ENCODE peak calls at places on chromosomes 16 and 17, in six cellular contexts. T is HCT116, F is fibroblast of lung, R is DND-41, E is neural progenitor cell, H is PC-9. W is an unnamed sample.

GRCh38 chr17:78828470-78829185 is 12.0 kb downstream of the USP36 start:
- DNase-seq in T (peak), F (peak), R (no peak), E (peak), H (no peak), W (no peak)

GRCh38 chr17:78737332-78737731 is 44.7 kb downstream of the CYTH1 start:
- DNase-seq in T (no peak), F (peak), R (no peak), E (no peak), H (peak), W (no peak)

GRCh38 chr16:27123795-27124194 is 57.1 kb downstream of the C16orf82 start:
- DNase-seq in T (no peak), F (no peak), R (no peak), E (no peak), H (no peak), W (no peak)

GRCh38 chr17:75542184-75542583 is 16.7 kb downstream of the LLGL2 start:
- DNase-seq in T (no peak), F (no peak), R (no peak), E (no peak), H (no peak), W (no peak)

GRCh38 chr17:39239640-39240314 is 14.0 kb upstream of the STAC2 start:
- DNase-seq in T (peak), F (no peak), R (peak), E (peak), H (no peak), W (peak)

GRCh38 chr16:69311533-69312388 is 611 bp downstream of the VPS4A start:
- DNase-seq in T (no peak), F (peak), R (peak), E (peak), H (peak), W (no peak)

GRCh38 chr17:38658741-38659345 is 15.9 kb downstream of the EPOP start:
- DNase-seq in T (no peak), F (no peak), R (peak), E (no peak), H (no peak), W (no peak)

GRCh38 chr17:79525793-79526677 is 84.8 kb downstream of the RBFOX3 start:
- DNase-seq in T (no peak), F (no peak), R (no peak), E (no peak), H (no peak), W (no peak)

GRCh38 chr16:67975321-67976105 is 4.8 kb downstream of the DPEP3 start:
- DNase-seq in T (no peak), F (no peak), R (no peak), E (no peak), H (no peak), W (no peak)

GRCh38 chr16:79355600-79356358 is 244.8 kb downstream of the MAF start:
- DNase-seq in T (no peak), F (no peak), R (no peak), E (no peak), H (no peak), W (no peak)

GRCh38 chr16:79347176-79347715 is 253.3 kb downstream of the MAF start:
- DNase-seq in T (no peak), F (no peak), R (no peak), E (no peak), H (no peak), W (no peak)

GRCh38 chr16:79349803-79350202 is 250.7 kb downstream of the MAF start:
- DNase-seq in T (no peak), F (no peak), R (no peak), E (no peak), H (no peak), W (no peak)

GRCh38 chr16:79348521-79349306 is 251.8 kb downstream of the MAF start:
- DNase-seq in T (no peak), F (no peak), R (no peak), E (no peak), H (no peak), W (no peak)

GRCh38 chr16:79351927-79352326 is 248.6 kb downstream of the MAF start:
- DNase-seq in T (no peak), F (no peak), R (no peak), E (no peak), H (no peak), W (no peak)
- TF ChIP-seq EZH2 in T (no peak), F (no peak), R (no peak), E (no peak), H (no peak), W (no peak)

GRCh38 chr17:63634163-63634562 is 11.9 kb downstream of the MAP3K3 start:
- DNase-seq in T (no peak), F (peak), R (no peak), E (peak), H (no peak), W (no peak)
- H3K4me2 ChIP-seq in T (no peak), F (no peak), R (no peak), E (peak), H (no peak), W (no peak)

GRCh38 chr17:2030779-2031163 is 818 bp downstream of the DPH1 start:
- DNase-seq in T (peak), F (no peak), R (no peak), E (peak), H (peak), W (no peak)
- TF ChIP-seq CTCF in T (peak), F (peak), R (peak), E (peak), H (peak), W (peak)

GRCh38 chr17:2057714-2058520 is 3.0 kb downstream of the HIC1 start:
- DNase-seq in T (no peak), F (no peak), R (no peak), E (no peak), H (no peak), W (no peak)
- TF ChIP-seq EZH2 in T (no peak), F (no peak), R (no peak), E (peak), H (no peak), W (no peak)

DNA sequence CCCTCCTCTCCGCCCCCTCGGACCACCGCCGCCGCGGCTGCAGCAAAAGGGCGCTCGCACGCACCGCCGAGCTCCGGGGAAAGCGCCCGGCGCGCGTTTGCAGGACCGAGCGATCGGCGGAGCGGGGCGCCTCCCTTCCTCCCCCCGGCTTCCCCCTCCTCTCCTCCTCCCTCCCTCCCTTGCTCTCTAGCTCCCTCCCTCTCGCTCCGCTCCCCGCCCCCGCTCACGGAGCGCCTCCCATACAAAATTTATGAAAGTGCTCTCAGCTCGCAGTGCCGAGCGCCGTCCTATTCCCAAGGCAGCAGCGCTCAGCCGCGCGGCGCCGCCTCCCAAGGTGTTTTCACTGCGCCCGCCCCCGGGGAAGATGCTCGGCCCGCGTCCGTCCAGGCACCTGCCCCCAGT is at the start of gene RTN4RL1:
- DNase-seq in T (peak), F (peak), R (peak), E (peak), H (peak), W (no peak)
- H3K4me2 ChIP-seq in T (peak), F (peak), R (peak), E (peak), H (peak), W (peak)

GRCh38 chr16:82603784-82604411 is 22.9 kb upstream of the CDH13 start:
- DNase-seq in T (peak), F (peak), R (no peak), E (peak), H (no peak), W (no peak)
- TF ChIP-seq CTCF in T (peak), F (peak), R (peak), E (peak), H (no peak), W (peak)

DNA sequence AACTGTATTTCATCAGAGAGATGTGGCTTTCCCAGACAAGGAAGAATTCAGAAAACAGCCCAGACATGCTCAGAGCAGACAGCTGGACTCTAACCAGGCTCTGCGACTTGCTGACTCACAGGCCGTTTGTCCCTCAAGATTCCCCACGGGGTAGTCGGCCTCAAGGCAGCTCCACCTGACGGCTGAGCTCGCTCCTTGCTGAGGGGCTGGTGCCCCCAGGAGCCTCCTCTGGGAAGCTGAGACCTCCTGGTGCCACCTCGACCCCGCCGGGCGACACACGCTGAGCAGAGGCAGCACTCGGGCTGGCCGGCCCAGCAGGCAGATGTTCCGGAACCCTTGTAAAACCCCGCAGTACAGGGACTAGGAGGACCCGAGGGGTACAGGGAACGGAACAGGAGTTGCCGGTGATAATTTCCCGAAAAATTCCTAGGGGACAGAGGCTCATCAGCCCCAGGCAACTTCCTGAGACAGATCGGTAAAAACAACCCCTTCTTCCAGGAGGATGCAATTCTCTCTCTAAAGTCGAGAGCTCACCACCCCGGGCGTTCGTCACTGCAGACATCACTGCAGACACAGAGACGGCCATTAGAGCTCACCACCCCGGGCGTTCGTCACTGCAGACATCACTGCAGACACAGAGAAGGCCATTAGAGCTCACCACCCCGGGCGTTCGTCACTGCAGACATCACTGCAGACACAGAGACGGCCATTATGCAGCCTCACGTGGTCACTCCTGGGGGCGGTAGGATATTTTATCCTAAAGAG is 19.9 kb downstream of the RPH3AL start:
- DNase-seq in T (no peak), F (peak), R (no peak), E (no peak), H (no peak), W (no peak)
- TF ChIP-seq EZH2 in T (no peak), F (no peak), R (no peak), E (no peak), H (no peak), W (no peak)

GRCh38 chr16:81798311-81799137 is 19.4 kb downstream of the PLCG2 start:
- DNase-seq in T (no peak), F (no peak), R (peak), E (no peak), H (no peak), W (no peak)

GRCh38 chr16:81796035-81796434 is 16.9 kb downstream of the PLCG2 start:
- DNase-seq in T (no peak), F (no peak), R (peak), E (no peak), H (no peak), W (no peak)

GRCh38 chr16:81799138-81799504 is 20.0 kb downstream of the PLCG2 start:
- DNase-seq in T (no peak), F (no peak), R (no peak), E (no peak), H (no peak), W (no peak)

GRCh38 chr16:81796585-81797346 is 17.7 kb downstream of the PLCG2 start:
- DNase-seq in T (no peak), F (no peak), R (no peak), E (no peak), H (no peak), W (peak)

GRCh38 chr16:81797443-81797842 is 18.4 kb downstream of the PLCG2 start:
- DNase-seq in T (no peak), F (no peak), R (no peak), E (no peak), H (no peak), W (no peak)
- H3K4me2 ChIP-seq in T (no peak), F (no peak), R (no peak), E (no peak), H (no peak), W (no peak)